ENCODE peak calls at places on chromosomes 3 and 15, in four cellular contexts. One of them, this sample, is unnamed.

GRCh38 chr15:58758141-58758540 is 8.6 kb upstream of the ADAM10 start:
- DNase-seq in AG04450: no peak
- DNase-seq in neural progenitor cell: no peak
- DNase-seq in brain microvascular endothelial cell: no peak
- DNase-seq in this sample: no peak

GRCh38 chr3:69321301-69321986 is 64.4 kb downstream of the FRMD4B start:
- DNase-seq in AG04450: no peak
- DNase-seq in neural progenitor cell: no peak
- DNase-seq in brain microvascular endothelial cell: no peak
- DNase-seq in this sample: no peak

GRCh38 chr3:3177861-3178497 is 1.5 kb downstream of the CRBN start:
- DNase-seq in AG04450: no peak
- DNase-seq in neural progenitor cell: no peak
- DNase-seq in brain microvascular endothelial cell: peak
- DNase-seq in this sample: no peak

GRCh38 chr15:23038741-23039150 is 623 bp downstream of the TUBGCP5 start:
- DNase-seq in AG04450: no peak
- DNase-seq in neural progenitor cell: no peak
- DNase-seq in brain microvascular endothelial cell: peak
- DNase-seq in this sample: no peak

GRCh38 chr3:194379231-194379630 is 9.7 kb upstream of the LRRC15 start:
- DNase-seq in AG04450: no peak
- DNase-seq in neural progenitor cell: no peak
- DNase-seq in brain microvascular endothelial cell: no peak
- DNase-seq in this sample: no peak

GRCh38 chr3:64945171-64945684 is 257.4 kb upstream of the ADAMTS9 start:
- DNase-seq in AG04450: no peak
- DNase-seq in neural progenitor cell: peak
- DNase-seq in brain microvascular endothelial cell: no peak
- DNase-seq in this sample: peak

GRCh38 chr3:197337656-197338055 is 39.2 kb upstream of the DLG1 start:
- DNase-seq in AG04450: no peak
- DNase-seq in neural progenitor cell: no peak
- DNase-seq in brain microvascular endothelial cell: no peak
- DNase-seq in this sample: no peak

GRCh38 chr15:80689716-80690115 is 5.4 kb upstream of the ABHD17C start:
- DNase-seq in AG04450: no peak
- DNase-seq in neural progenitor cell: no peak
- DNase-seq in brain microvascular endothelial cell: peak
- DNase-seq in this sample: no peak

GRCh38 chr3:11915621-11916417 is 69.1 kb upstream of the TAMM41 start:
- DNase-seq in AG04450: no peak
- DNase-seq in neural progenitor cell: no peak
- DNase-seq in brain microvascular endothelial cell: no peak
- DNase-seq in this sample: no peak

GRCh38 chr3:19457449-19457848 is 309.1 kb downstream of the KCNH8 start:
- DNase-seq in AG04450: no peak
- DNase-seq in neural progenitor cell: no peak
- DNase-seq in brain microvascular endothelial cell: no peak
- DNase-seq in this sample: no peak

GRCh38 chr15:78061963-78062427 is 15.5 kb downstream of the TBC1D2B start:
- DNase-seq in AG04450: no peak
- DNase-seq in neural progenitor cell: no peak
- DNase-seq in brain microvascular endothelial cell: peak
- DNase-seq in this sample: no peak

GRCh38 chr15:81285461-81285860 is 38.5 kb downstream of the STARD5 start:
- DNase-seq in AG04450: no peak
- DNase-seq in neural progenitor cell: no peak
- DNase-seq in brain microvascular endothelial cell: no peak
- DNase-seq in this sample: no peak

GRCh38 chr15:32831458-32831857 is 113.7 kb downstream of the GREM1 start:
- DNase-seq in AG04450: no peak
- DNase-seq in neural progenitor cell: peak
- DNase-seq in brain microvascular endothelial cell: no peak
- DNase-seq in this sample: no peak

GRCh38 chr15:41772720-41773331 is 1.5 kb upstream of the MAPKBP1 start:
- DNase-seq in AG04450: peak
- DNase-seq in neural progenitor cell: peak
- DNase-seq in brain microvascular endothelial cell: peak
- DNase-seq in this sample: peak

GRCh38 chr3:112814256-112814655 is 32.4 kb downstream of the CD200R1L start:
- DNase-seq in AG04450: peak
- DNase-seq in neural progenitor cell: peak
- DNase-seq in brain microvascular endothelial cell: peak
- DNase-seq in this sample: no peak

GRCh38 chr15:32781781-32782180 is 64.0 kb downstream of the GREM1 start:
- DNase-seq in AG04450: no peak
- DNase-seq in neural progenitor cell: no peak
- DNase-seq in brain microvascular endothelial cell: no peak
- DNase-seq in this sample: no peak

GRCh38 chr15:99686290-99686689 is 46.9 kb downstream of the LYSMD4 start:
- DNase-seq in AG04450: no peak
- DNase-seq in neural progenitor cell: no peak
- DNase-seq in brain microvascular endothelial cell: no peak
- DNase-seq in this sample: no peak

GRCh38 chr3:58386966-58387365 is 46.7 kb downstream of the PDHB start:
- DNase-seq in AG04450: peak
- DNase-seq in neural progenitor cell: no peak
- DNase-seq in brain microvascular endothelial cell: peak
- DNase-seq in this sample: peak

GRCh38 chr15:89399390-89400120 is 64.9 kb upstream of the POLG start:
- DNase-seq in AG04450: no peak
- DNase-seq in neural progenitor cell: peak
- DNase-seq in brain microvascular endothelial cell: no peak
- DNase-seq in this sample: no peak

GRCh38 chr3:94303897-94304296 is 241.0 kb downstream of the NSUN3 start:
- DNase-seq in AG04450: no peak
- DNase-seq in neural progenitor cell: peak
- DNase-seq in brain microvascular endothelial cell: no peak
- DNase-seq in this sample: no peak

DNA sequence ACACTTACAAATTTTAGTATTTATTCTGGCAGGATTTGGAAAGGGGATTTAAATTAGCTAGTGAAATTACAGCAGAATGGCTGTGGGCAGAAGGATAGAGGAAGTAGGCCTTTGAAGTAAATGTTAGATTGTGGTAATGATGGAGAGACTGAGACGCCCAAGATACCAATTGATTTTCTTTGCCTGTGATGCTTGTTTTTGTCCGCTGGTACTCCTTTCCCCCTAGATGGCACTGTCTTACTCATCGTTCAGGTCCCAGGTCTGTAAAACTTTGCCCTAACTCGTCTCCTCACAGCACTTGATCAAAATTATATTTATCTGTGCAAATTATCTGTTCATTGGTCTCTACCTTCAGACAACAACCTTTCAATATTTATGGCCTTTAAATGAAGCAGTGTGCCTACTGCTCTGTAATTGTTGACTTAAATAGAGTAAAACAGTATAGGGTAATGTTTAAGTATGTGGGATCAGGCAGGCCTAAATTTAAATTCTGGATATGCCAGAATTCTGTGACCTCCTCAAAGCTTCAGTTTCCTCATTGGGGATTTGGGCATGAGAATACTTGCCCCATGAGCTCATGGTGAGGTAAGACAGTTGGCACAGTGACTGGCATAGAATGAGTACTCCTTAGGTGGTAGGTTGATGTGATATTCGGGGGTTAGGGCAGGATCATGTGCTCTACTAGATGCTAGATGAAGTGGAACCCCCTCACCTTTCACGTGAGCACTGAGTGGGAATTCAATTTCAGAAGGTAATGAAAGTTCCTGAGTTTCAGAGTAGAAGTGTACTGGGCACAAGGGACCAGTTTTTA is 14.7 kb downstream of the ARL8B start:
- DNase-seq in AG04450: no peak
- DNase-seq in neural progenitor cell: peak
- DNase-seq in brain microvascular endothelial cell: no peak
- DNase-seq in this sample: no peak
- TF ChIP-seq CTCF in AG04450: peak
- TF ChIP-seq CTCF in neural progenitor cell: peak
- TF ChIP-seq CTCF in brain microvascular endothelial cell: peak
- TF ChIP-seq CTCF in this sample: no peak

GRCh38 chr3:42591811-42592210 is 1.2 kb downstream of the SS18L2 start:
- DNase-seq in AG04450: no peak
- DNase-seq in neural progenitor cell: peak
- DNase-seq in brain microvascular endothelial cell: no peak
- DNase-seq in this sample: no peak
- H3K27ac ChIP-seq in AG04450: no peak
- H3K27ac ChIP-seq in neural progenitor cell: peak
- H3K27ac ChIP-seq in brain microvascular endothelial cell: no peak
- H3K27ac ChIP-seq in this sample: peak

GRCh38 chr3:105366302-105367062 is at the start of gene ALCAM:
- DNase-seq in AG04450: peak
- DNase-seq in neural progenitor cell: peak
- DNase-seq in brain microvascular endothelial cell: peak
- DNase-seq in this sample: peak

GRCh38 chr3:105367063-105367405 is 325 bp downstream of the ALCAM start:
- DNase-seq in AG04450: no peak
- DNase-seq in neural progenitor cell: peak
- DNase-seq in brain microvascular endothelial cell: no peak
- DNase-seq in this sample: no peak

GRCh38 chr3:105365171-105365535 is 1.6 kb upstream of the ALCAM start:
- DNase-seq in AG04450: no peak
- DNase-seq in neural progenitor cell: no peak
- DNase-seq in brain microvascular endothelial cell: no peak
- DNase-seq in this sample: no peak

GRCh38 chr3:105364113-105364512 is 2.6 kb upstream of the ALCAM start:
- DNase-seq in AG04450: no peak
- DNase-seq in neural progenitor cell: no peak
- DNase-seq in brain microvascular endothelial cell: peak
- DNase-seq in this sample: no peak

DNA sequence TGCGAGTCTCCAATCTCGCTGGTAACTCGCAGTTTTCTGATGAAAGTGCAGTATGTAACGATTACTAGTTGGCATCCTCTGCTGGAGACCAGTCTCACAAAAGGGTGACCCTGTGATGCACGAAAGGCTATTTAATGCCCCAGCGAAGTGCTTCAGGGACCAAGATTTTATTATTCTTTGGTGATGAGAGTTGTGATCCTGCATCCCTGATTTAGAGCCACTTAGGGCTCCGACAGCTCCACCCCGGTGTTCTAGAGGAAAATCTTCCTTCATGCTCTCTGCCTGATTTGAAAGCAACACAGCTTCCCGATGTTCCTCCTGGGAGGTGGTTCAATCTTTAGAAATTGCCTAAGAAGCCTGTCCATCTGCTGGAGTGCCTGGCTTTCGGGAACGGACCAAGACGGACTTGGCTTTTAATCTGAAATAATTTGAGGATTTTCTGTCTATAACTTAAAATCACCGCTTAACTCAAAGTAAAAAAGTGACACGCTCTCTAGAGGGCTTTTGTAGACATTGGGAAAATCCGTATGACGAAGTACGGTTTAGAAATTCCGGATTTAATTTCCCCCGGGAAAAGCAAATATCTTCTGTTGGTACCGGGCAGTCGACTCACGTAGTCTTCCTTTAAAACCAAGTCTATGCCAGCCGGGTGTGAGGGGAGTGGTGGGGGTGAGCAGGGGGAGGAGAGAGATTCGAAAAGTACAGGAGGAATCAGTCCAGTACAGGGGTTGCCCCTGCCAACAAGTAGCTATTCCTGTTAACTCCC is 990 bp upstream of the ALCAM start:
- DNase-seq in AG04450: no peak
- DNase-seq in neural progenitor cell: peak
- DNase-seq in brain microvascular endothelial cell: peak
- DNase-seq in this sample: no peak
- TF ChIP-seq CTCF in AG04450: no peak
- TF ChIP-seq CTCF in neural progenitor cell: no peak
- TF ChIP-seq CTCF in brain microvascular endothelial cell: peak
- TF ChIP-seq CTCF in this sample: no peak

GRCh38 chr3:100402150-100402706 is 889 bp downstream of the LNP1 start:
- DNase-seq in AG04450: no peak
- DNase-seq in neural progenitor cell: no peak
- DNase-seq in brain microvascular endothelial cell: no peak
- DNase-seq in this sample: no peak
- H3K27ac ChIP-seq in AG04450: no peak
- H3K27ac ChIP-seq in neural progenitor cell: peak
- H3K27ac ChIP-seq in brain microvascular endothelial cell: peak
- H3K27ac ChIP-seq in this sample: peak

GRCh38 chr3:120615863-120616599 is 19.9 kb downstream of the NDUFB4 start:
- DNase-seq in AG04450: no peak
- DNase-seq in neural progenitor cell: no peak
- DNase-seq in brain microvascular endothelial cell: peak
- DNase-seq in this sample: peak

GRCh38 chr3:120614765-120615164 is 18.6 kb downstream of the NDUFB4 start:
- DNase-seq in AG04450: no peak
- DNase-seq in neural progenitor cell: no peak
- DNase-seq in brain microvascular endothelial cell: no peak
- DNase-seq in this sample: no peak
- TF ChIP-seq CTCF in AG04450: no peak
- TF ChIP-seq CTCF in neural progenitor cell: no peak
- TF ChIP-seq CTCF in brain microvascular endothelial cell: no peak
- TF ChIP-seq CTCF in this sample: no peak

DNA sequence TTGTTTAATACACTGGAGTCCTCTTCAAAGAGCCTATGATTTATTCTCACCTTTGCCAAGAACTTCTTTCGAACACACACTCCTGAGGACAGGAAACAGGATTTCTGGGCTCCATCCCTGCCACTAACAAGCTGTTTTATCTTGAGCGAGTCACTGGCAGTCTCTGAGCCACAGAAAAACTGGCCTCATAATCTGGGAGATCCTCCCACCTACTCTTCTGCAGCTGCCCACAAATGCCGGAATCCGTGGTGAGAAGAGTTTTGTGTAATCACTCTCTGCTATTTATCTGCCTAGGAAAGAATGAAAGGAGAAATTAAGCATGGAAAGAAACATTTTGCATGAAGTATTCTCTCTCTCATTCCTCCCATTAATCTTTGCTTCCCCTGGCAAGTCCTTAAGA is 172.0 kb upstream of the TRIM42 start:
- DNase-seq in AG04450: no peak
- DNase-seq in neural progenitor cell: no peak
- DNase-seq in brain microvascular endothelial cell: no peak
- DNase-seq in this sample: no peak
- H3K27ac ChIP-seq in AG04450: no peak
- H3K27ac ChIP-seq in neural progenitor cell: no peak
- H3K27ac ChIP-seq in brain microvascular endothelial cell: no peak
- H3K27ac ChIP-seq in this sample: no peak

DNA sequence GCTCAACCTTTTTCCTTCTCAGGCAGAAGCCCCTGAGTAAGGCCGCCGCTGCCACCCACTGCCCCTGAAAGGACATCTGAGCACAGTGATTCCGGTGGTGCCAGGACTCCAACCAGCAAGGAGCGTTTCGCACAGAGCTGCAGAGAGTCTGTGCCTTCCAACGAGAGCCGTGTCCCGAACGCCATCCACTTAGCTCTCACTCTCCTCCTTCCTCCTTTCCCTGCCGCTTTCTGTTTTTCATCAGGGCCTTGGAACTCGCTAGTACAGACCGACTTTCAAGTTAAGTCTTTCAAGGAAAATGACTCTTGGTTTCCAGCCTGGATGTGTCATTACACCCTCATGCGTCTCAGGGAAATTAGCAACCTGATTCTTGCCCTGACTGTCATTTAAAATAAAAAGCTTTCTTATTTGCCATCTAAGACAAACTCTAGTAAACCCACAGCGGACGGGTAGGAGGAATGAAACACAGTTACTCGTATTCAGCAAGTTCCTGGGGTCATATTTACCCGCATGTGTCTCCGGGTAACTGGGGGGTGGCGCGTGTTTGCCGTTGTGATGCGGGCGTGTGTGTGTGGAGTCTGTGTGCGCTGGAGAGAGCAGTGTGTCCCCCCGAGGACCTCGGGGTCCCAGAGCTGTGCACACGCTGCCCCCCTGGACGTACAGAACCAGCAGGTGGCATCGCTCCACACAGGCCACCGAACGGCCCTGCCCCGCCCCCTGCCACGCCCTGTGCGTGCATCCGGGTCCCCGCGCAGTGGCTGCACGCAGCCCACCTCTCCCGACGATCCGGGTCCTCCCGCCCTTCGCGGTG is 30.4 kb upstream of the ALDH1A3 start:
- DNase-seq in AG04450: no peak
- DNase-seq in neural progenitor cell: no peak
- DNase-seq in brain microvascular endothelial cell: peak
- DNase-seq in this sample: no peak
- TF ChIP-seq CTCF in AG04450: no peak
- TF ChIP-seq CTCF in neural progenitor cell: no peak
- TF ChIP-seq CTCF in brain microvascular endothelial cell: peak
- TF ChIP-seq CTCF in this sample: no peak

This sample was measured in tibial artery.